ENCODE peak calls at places on chromosomes 2 and 18, in five cellular contexts. One of them, this sample, is unnamed.

GRCh38 chr2:227612546-227613271 is 1.9 kb downstream of the SCYGR3 start:
- DNase-seq in PC-3: no peak
- DNase-seq in left ventricle myocardium inferior: no peak
- DNase-seq in brain microvascular endothelial cell: no peak
- DNase-seq in tibial artery: no peak
- DNase-seq in this sample: no peak

GRCh38 chr2:39394427-39395002 is 42.6 kb downstream of the MAP4K3 start:
- DNase-seq in PC-3: no peak
- DNase-seq in left ventricle myocardium inferior: no peak
- DNase-seq in tibial artery: no peak
- DNase-seq in brain microvascular endothelial cell: no peak
- DNase-seq in this sample: no peak

GRCh38 chr2:78465707-78466106 is 559.8 kb upstream of the REG3G start:
- DNase-seq in tibial artery: no peak
- DNase-seq in left ventricle myocardium inferior: no peak
- DNase-seq in brain microvascular endothelial cell: no peak
- DNase-seq in PC-3: peak
- DNase-seq in this sample: peak

GRCh38 chr2:68741238-68741637 is 6.6 kb downstream of the ARHGAP25 start:
- DNase-seq in PC-3: no peak
- DNase-seq in left ventricle myocardium inferior: no peak
- DNase-seq in brain microvascular endothelial cell: no peak
- DNase-seq in tibial artery: no peak
- DNase-seq in this sample: peak

GRCh38 chr2:140659293-140659692 is 1471.5 kb downstream of the LRP1B start:
- DNase-seq in left ventricle myocardium inferior: no peak
- DNase-seq in brain microvascular endothelial cell: no peak
- DNase-seq in PC-3: peak
- DNase-seq in tibial artery: no peak
- DNase-seq in this sample: no peak

GRCh38 chr2:104846182-104846954 is 7.5 kb upstream of the POU3F3 start:
- DNase-seq in left ventricle myocardium inferior: no peak
- DNase-seq in tibial artery: no peak
- DNase-seq in brain microvascular endothelial cell: no peak
- DNase-seq in PC-3: no peak
- DNase-seq in this sample: no peak

GRCh38 chr2:98308068-98308467 is 38.2 kb upstream of the CNGA3 start:
- DNase-seq in brain microvascular endothelial cell: peak
- DNase-seq in tibial artery: no peak
- DNase-seq in PC-3: no peak
- DNase-seq in left ventricle myocardium inferior: no peak
- DNase-seq in this sample: peak

GRCh38 chr2:180523629-180524340 is 456.6 kb upstream of the UBE2E3 start:
- DNase-seq in PC-3: peak
- DNase-seq in left ventricle myocardium inferior: no peak
- DNase-seq in tibial artery: no peak
- DNase-seq in brain microvascular endothelial cell: peak
- DNase-seq in this sample: peak

GRCh38 chr18:79458131-79458838 is 62.6 kb downstream of the NFATC1 start:
- DNase-seq in left ventricle myocardium inferior: peak
- DNase-seq in brain microvascular endothelial cell: peak
- DNase-seq in tibial artery: peak
- DNase-seq in PC-3: peak
- DNase-seq in this sample: peak

GRCh38 chr2:130768191-130768855 is 13.0 kb downstream of the AMER3 start:
- DNase-seq in brain microvascular endothelial cell: no peak
- DNase-seq in PC-3: no peak
- DNase-seq in tibial artery: no peak
- DNase-seq in left ventricle myocardium inferior: no peak
- DNase-seq in this sample: no peak

GRCh38 chr2:37583867-37584266 is 87.6 kb downstream of the CDC42EP3 start:
- DNase-seq in brain microvascular endothelial cell: peak
- DNase-seq in tibial artery: no peak
- DNase-seq in PC-3: peak
- DNase-seq in left ventricle myocardium inferior: no peak
- DNase-seq in this sample: peak

GRCh38 chr2:28906376-28906775 is 11.9 kb downstream of the WDR43 start:
- DNase-seq in brain microvascular endothelial cell: no peak
- DNase-seq in tibial artery: no peak
- DNase-seq in left ventricle myocardium inferior: no peak
- DNase-seq in PC-3: no peak
- DNase-seq in this sample: peak

GRCh38 chr2:169709970-169710369 is 15.7 kb downstream of the PHOSPHO2 start:
- DNase-seq in tibial artery: no peak
- DNase-seq in PC-3: no peak
- DNase-seq in brain microvascular endothelial cell: no peak
- DNase-seq in left ventricle myocardium inferior: no peak
- DNase-seq in this sample: no peak

GRCh38 chr2:127040169-127040568 is 66.8 kb downstream of the BIN1 start:
- DNase-seq in brain microvascular endothelial cell: no peak
- DNase-seq in left ventricle myocardium inferior: no peak
- DNase-seq in PC-3: no peak
- DNase-seq in tibial artery: no peak
- DNase-seq in this sample: no peak

GRCh38 chr2:218806346-218806978 is 24.5 kb downstream of the CYP27A1 start:
- DNase-seq in left ventricle myocardium inferior: peak
- DNase-seq in PC-3: peak
- DNase-seq in brain microvascular endothelial cell: peak
- DNase-seq in tibial artery: peak
- DNase-seq in this sample: peak

GRCh38 chr2:216774620-216775019 is 79.3 kb upstream of the IGFBP5 start:
- DNase-seq in tibial artery: peak
- DNase-seq in brain microvascular endothelial cell: peak
- DNase-seq in PC-3: peak
- DNase-seq in left ventricle myocardium inferior: peak
- DNase-seq in this sample: no peak

GRCh38 chr2:240412975-240413812 is 22.3 kb upstream of the GPC1 start:
- DNase-seq in tibial artery: peak
- DNase-seq in brain microvascular endothelial cell: no peak
- DNase-seq in PC-3: no peak
- DNase-seq in left ventricle myocardium inferior: no peak
- DNase-seq in this sample: no peak

GRCh38 chr2:126657146-126657635 is 1.2 kb downstream of the GYPC start:
- DNase-seq in left ventricle myocardium inferior: peak
- DNase-seq in brain microvascular endothelial cell: peak
- DNase-seq in tibial artery: peak
- DNase-seq in PC-3: peak
- DNase-seq in this sample: peak

GRCh38 chr2:12514631-12515437 is 201.9 kb upstream of the TRIB2 start:
- DNase-seq in tibial artery: no peak
- DNase-seq in PC-3: no peak
- DNase-seq in left ventricle myocardium inferior: no peak
- DNase-seq in brain microvascular endothelial cell: no peak
- DNase-seq in this sample: peak

GRCh38 chr2:150598383-150598782 is 110.9 kb upstream of the RND3 start:
- DNase-seq in left ventricle myocardium inferior: no peak
- DNase-seq in PC-3: no peak
- DNase-seq in tibial artery: no peak
- DNase-seq in brain microvascular endothelial cell: no peak
- DNase-seq in this sample: no peak

GRCh38 chr2:86764661-86765307 is 25.9 kb downstream of the CD8A start:
- DNase-seq in left ventricle myocardium inferior: no peak
- DNase-seq in PC-3: peak
- DNase-seq in brain microvascular endothelial cell: peak
- DNase-seq in tibial artery: no peak
- DNase-seq in this sample: peak

GRCh38 chr18:51614967-51615571 is 417.6 kb upstream of the MEX3C start:
- DNase-seq in tibial artery: no peak
- DNase-seq in brain microvascular endothelial cell: no peak
- DNase-seq in PC-3: peak
- DNase-seq in left ventricle myocardium inferior: no peak
- DNase-seq in this sample: peak

GRCh38 chr2:126864861-126865260 is 33.8 kb upstream of the TEX51 start:
- DNase-seq in brain microvascular endothelial cell: no peak
- DNase-seq in tibial artery: no peak
- DNase-seq in PC-3: no peak
- DNase-seq in left ventricle myocardium inferior: no peak
- DNase-seq in this sample: no peak

GRCh38 chr18:2293109-2293839 is 278.0 kb downstream of the METTL4 start:
- DNase-seq in brain microvascular endothelial cell: no peak
- DNase-seq in left ventricle myocardium inferior: no peak
- DNase-seq in PC-3: no peak
- DNase-seq in tibial artery: no peak
- DNase-seq in this sample: peak

DNA sequence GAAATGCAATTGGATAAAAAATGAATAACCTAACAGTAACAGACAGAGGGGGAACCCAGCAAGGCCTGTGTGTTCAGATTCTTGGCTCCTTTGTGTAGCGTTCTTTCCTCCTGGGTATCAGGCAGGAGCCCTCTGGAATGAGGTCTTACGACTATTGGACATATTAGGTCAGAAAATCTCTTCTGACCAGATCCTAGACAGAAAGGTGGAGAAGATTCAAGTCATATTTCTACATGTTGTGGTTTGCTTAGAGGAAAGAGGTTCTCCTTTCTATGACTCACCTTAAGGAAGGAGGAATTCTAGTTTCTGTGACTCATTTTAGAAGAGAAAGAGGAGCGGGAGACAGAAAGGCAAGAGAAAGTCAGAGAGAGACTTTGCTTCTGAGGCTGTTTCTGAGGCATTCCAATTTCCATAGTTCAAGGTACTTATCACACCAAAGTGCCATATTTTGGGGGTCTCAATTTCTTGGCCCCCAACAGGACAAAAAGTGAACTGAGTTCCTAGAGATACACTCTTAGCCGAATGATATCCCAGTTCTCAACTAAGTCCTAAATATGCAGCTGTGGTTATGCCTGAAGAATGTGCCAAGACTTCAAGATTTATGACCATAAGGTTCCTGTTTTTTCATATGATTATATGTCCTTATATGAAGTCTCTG is 618.6 kb downstream of the ZEB2 start:
- DNase-seq in PC-3: peak
- DNase-seq in left ventricle myocardium inferior: no peak
- DNase-seq in tibial artery: no peak
- DNase-seq in brain microvascular endothelial cell: peak
- DNase-seq in this sample: peak
- TF ChIP-seq CTCF in PC-3: no peak
- TF ChIP-seq CTCF in left ventricle myocardium inferior: no peak
- TF ChIP-seq CTCF in tibial artery: no peak
- TF ChIP-seq CTCF in brain microvascular endothelial cell: no peak
- TF ChIP-seq CTCF in this sample: no peak

GRCh38 chr2:191580581-191580980 is 97.4 kb upstream of the NABP1 start:
- DNase-seq in tibial artery: no peak
- DNase-seq in PC-3: peak
- DNase-seq in left ventricle myocardium inferior: no peak
- DNase-seq in brain microvascular endothelial cell: no peak
- DNase-seq in this sample: no peak
- H3K4me3 ChIP-seq in tibial artery: no peak
- H3K4me3 ChIP-seq in PC-3: no peak
- H3K4me3 ChIP-seq in left ventricle myocardium inferior: no peak
- H3K4me3 ChIP-seq in brain microvascular endothelial cell: no peak
- H3K4me3 ChIP-seq in this sample: no peak

GRCh38 chr2:119425620-119426395 is 5.8 kb upstream of the TMEM37 start:
- DNase-seq in PC-3: no peak
- DNase-seq in tibial artery: peak
- DNase-seq in brain microvascular endothelial cell: no peak
- DNase-seq in left ventricle myocardium inferior: no peak
- DNase-seq in this sample: no peak
- TF ChIP-seq CTCF in PC-3: no peak
- TF ChIP-seq CTCF in tibial artery: no peak
- TF ChIP-seq CTCF in brain microvascular endothelial cell: no peak
- TF ChIP-seq CTCF in left ventricle myocardium inferior: no peak
- TF ChIP-seq CTCF in this sample: no peak

GRCh38 chr2:31136732-31137131 is 1.5 kb downstream of the GALNT14 start:
- DNase-seq in PC-3: no peak
- DNase-seq in brain microvascular endothelial cell: no peak
- DNase-seq in tibial artery: no peak
- DNase-seq in left ventricle myocardium inferior: no peak
- DNase-seq in this sample: peak

GRCh38 chr2:31134450-31134849 is 3.8 kb downstream of the GALNT14 start:
- DNase-seq in tibial artery: no peak
- DNase-seq in PC-3: no peak
- DNase-seq in brain microvascular endothelial cell: no peak
- DNase-seq in left ventricle myocardium inferior: no peak
- DNase-seq in this sample: no peak

GRCh38 chr2:31137211-31138036 is 816 bp downstream of the GALNT14 start:
- DNase-seq in tibial artery: no peak
- DNase-seq in PC-3: peak
- DNase-seq in left ventricle myocardium inferior: no peak
- DNase-seq in brain microvascular endothelial cell: no peak
- DNase-seq in this sample: peak

GRCh38 chr2:31138037-31138962 is at the start of gene GALNT14:
- DNase-seq in tibial artery: peak
- DNase-seq in left ventricle myocardium inferior: peak
- DNase-seq in brain microvascular endothelial cell: peak
- DNase-seq in PC-3: peak
- DNase-seq in this sample: peak

DNA sequence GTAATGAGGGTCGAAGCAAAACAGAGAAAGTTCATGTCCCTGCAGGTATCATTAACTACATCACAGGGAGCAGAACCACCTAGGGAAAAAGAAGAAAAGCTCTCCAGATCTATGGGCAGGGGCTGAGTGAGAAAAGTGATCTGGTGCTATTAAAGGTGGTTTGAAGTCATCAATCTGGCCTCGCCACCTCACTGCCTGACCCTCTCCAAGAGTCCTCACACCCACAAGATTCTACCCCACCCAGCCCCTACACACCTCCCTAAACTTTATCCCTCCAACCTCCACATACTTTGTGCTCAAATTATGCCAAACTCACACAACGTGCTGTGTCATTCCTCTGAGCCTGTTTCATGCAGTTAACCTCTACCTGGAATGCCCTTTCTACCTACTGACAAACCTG is 2.2 kb downstream of the GALNT14 start:
- DNase-seq in brain microvascular endothelial cell: no peak
- DNase-seq in left ventricle myocardium inferior: no peak
- DNase-seq in tibial artery: no peak
- DNase-seq in PC-3: peak
- DNase-seq in this sample: no peak
- H3K4me3 ChIP-seq in brain microvascular endothelial cell: no peak
- H3K4me3 ChIP-seq in left ventricle myocardium inferior: no peak
- H3K4me3 ChIP-seq in tibial artery: no peak
- H3K4me3 ChIP-seq in PC-3: no peak
- H3K4me3 ChIP-seq in this sample: no peak

GRCh38 chr18:9474983-9475642 is at the start of gene RALBP1:
- DNase-seq in PC-3: peak
- DNase-seq in tibial artery: peak
- DNase-seq in left ventricle myocardium inferior: peak
- DNase-seq in brain microvascular endothelial cell: peak
- DNase-seq in this sample: peak
- TF ChIP-seq CTCF in PC-3: peak
- TF ChIP-seq CTCF in tibial artery: no peak
- TF ChIP-seq CTCF in left ventricle myocardium inferior: no peak
- TF ChIP-seq CTCF in brain microvascular endothelial cell: peak
- TF ChIP-seq CTCF in this sample: no peak

DNA sequence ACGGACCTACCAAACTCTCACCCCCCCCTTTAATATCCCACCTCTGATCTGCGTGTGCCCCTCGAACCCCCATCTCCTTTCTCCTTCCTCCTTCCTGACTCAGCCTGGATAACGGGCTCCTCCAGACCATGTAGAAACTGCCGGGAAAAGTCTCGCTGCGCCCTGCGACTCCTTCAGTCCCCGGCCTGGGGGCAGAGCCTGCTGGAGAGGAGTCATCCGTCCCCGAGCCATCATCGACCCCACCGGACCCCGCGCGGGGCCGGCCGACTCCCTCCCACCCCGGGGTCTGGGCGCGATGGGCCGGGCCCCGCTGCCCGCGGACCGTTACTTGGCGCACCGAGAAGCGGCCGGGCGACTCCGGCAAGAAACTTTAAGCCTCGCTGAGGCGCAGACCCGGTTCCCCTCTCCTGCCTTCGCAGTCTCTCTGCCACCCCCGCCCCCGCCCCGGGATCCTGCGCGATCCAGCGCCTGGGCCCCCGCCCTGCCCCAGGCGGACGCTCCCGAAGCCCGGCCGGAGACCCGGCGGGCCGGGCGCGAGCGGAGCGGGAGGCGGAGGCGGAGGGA is 3.4 kb downstream of the ZEB2 start:
- DNase-seq in PC-3: no peak
- DNase-seq in tibial artery: peak
- DNase-seq in brain microvascular endothelial cell: no peak
- DNase-seq in left ventricle myocardium inferior: peak
- DNase-seq in this sample: no peak
- H3K4me3 ChIP-seq in PC-3: no peak
- H3K4me3 ChIP-seq in tibial artery: peak
- H3K4me3 ChIP-seq in brain microvascular endothelial cell: peak
- H3K4me3 ChIP-seq in left ventricle myocardium inferior: peak
- H3K4me3 ChIP-seq in this sample: no peak